ENCODE peak calls at places on chromosomes 6 and 20, in five cellular contexts. One of them, this sample, is unnamed.
A peak's percentile ranks its signal among the peaks of the same experiment; 100 is the strongest.

GRCh38 chr6:149209879-149210278 is 107.6 kb upstream of the TAB2 start:
- DNase-seq in left ventricle myocardium inferior: no peak
- DNase-seq in cardiac muscle cell: no peak
- DNase-seq in body of pancreas: no peak
- DNase-seq in tibial artery: no peak
- DNase-seq in this sample: no peak

GRCh38 chr20:57514273-57514751 is 10.6 kb downstream of the CTCFL start:
- DNase-seq in left ventricle myocardium inferior: peak; percentile 45
- DNase-seq in body of pancreas: peak; percentile 69
- DNase-seq in tibial artery: peak; percentile 81
- DNase-seq in cardiac muscle cell: peak; percentile 85
- DNase-seq in this sample: peak; percentile 31

GRCh38 chr6:119676230-119676629 is 326.7 kb upstream of the MAN1A1 start:
- DNase-seq in cardiac muscle cell: no peak
- DNase-seq in left ventricle myocardium inferior: no peak
- DNase-seq in tibial artery: no peak
- DNase-seq in body of pancreas: no peak
- DNase-seq in this sample: no peak

GRCh38 chr6:160041608-160042007 is 72.7 kb downstream of the IGF2R start:
- DNase-seq in body of pancreas: peak; percentile 60
- DNase-seq in cardiac muscle cell: no peak
- DNase-seq in left ventricle myocardium inferior: peak; percentile 53
- DNase-seq in tibial artery: no peak
- DNase-seq in this sample: peak; percentile 63

GRCh38 chr6:133923938-133924593 is 29.0 kb upstream of the TBPL1 start:
- DNase-seq in left ventricle myocardium inferior: peak; percentile 25
- DNase-seq in cardiac muscle cell: peak; percentile 77
- DNase-seq in tibial artery: peak; percentile 77
- DNase-seq in body of pancreas: peak; percentile 76
- DNase-seq in this sample: no peak

GRCh38 chr6:548091-548490 is 108.8 kb downstream of the HUS1B start:
- DNase-seq in tibial artery: no peak
- DNase-seq in body of pancreas: no peak
- DNase-seq in cardiac muscle cell: no peak
- DNase-seq in left ventricle myocardium inferior: no peak
- DNase-seq in this sample: no peak

GRCh38 chr6:10431423-10432164 is 16.7 kb upstream of the TFAP2A start:
- DNase-seq in cardiac muscle cell: no peak
- DNase-seq in left ventricle myocardium inferior: no peak
- DNase-seq in tibial artery: no peak
- DNase-seq in body of pancreas: no peak
- DNase-seq in this sample: no peak

GRCh38 chr6:137415127-137415833 is 78.9 kb downstream of the OLIG3 start:
- DNase-seq in cardiac muscle cell: peak; percentile 66
- DNase-seq in body of pancreas: peak; percentile 59
- DNase-seq in left ventricle myocardium inferior: peak; percentile 26
- DNase-seq in tibial artery: peak; percentile 45
- DNase-seq in this sample: peak; percentile 57

GRCh38 chr6:137920331-137920730 is 53.3 kb downstream of the TNFAIP3 start:
- DNase-seq in cardiac muscle cell: no peak
- DNase-seq in body of pancreas: no peak
- DNase-seq in tibial artery: no peak
- DNase-seq in left ventricle myocardium inferior: no peak
- DNase-seq in this sample: no peak

GRCh38 chr6:167892835-167893234 is 66.1 kb downstream of the AFDN start:
- DNase-seq in left ventricle myocardium inferior: no peak
- DNase-seq in cardiac muscle cell: no peak
- DNase-seq in tibial artery: no peak
- DNase-seq in body of pancreas: no peak
- DNase-seq in this sample: no peak

GRCh38 chr6:33420493-33421343 is 853 bp downstream of the SYNGAP1 start:
- DNase-seq in body of pancreas: no peak
- DNase-seq in cardiac muscle cell: no peak
- DNase-seq in tibial artery: no peak
- DNase-seq in left ventricle myocardium inferior: no peak
- DNase-seq in this sample: no peak

GRCh38 chr20:60934724-60935123 is 317.3 kb upstream of the CDH4 start:
- DNase-seq in body of pancreas: no peak
- DNase-seq in tibial artery: no peak
- DNase-seq in cardiac muscle cell: no peak
- DNase-seq in left ventricle myocardium inferior: no peak
- DNase-seq in this sample: no peak

GRCh38 chr6:155194399-155194798 is 69.4 kb upstream of the CLDN20 start:
- DNase-seq in cardiac muscle cell: no peak
- DNase-seq in left ventricle myocardium inferior: no peak
- DNase-seq in tibial artery: no peak
- DNase-seq in body of pancreas: no peak
- DNase-seq in this sample: no peak

GRCh38 chr6:68680244-68680643 is 45.2 kb downstream of the ADGRB3 start:
- DNase-seq in body of pancreas: no peak
- DNase-seq in left ventricle myocardium inferior: no peak
- DNase-seq in tibial artery: no peak
- DNase-seq in cardiac muscle cell: peak; percentile 69
- DNase-seq in this sample: no peak

GRCh38 chr6:48135352-48136084 is 24.5 kb upstream of the PTCHD4 start:
- DNase-seq in tibial artery: no peak
- DNase-seq in cardiac muscle cell: no peak
- DNase-seq in left ventricle myocardium inferior: no peak
- DNase-seq in body of pancreas: no peak
- DNase-seq in this sample: no peak

GRCh38 chr6:26104457-26105108 is 17.4 kb downstream of the HFE start:
- DNase-seq in cardiac muscle cell: no peak
- DNase-seq in left ventricle myocardium inferior: no peak
- DNase-seq in body of pancreas: no peak
- DNase-seq in tibial artery: no peak
- DNase-seq in this sample: no peak

GRCh38 chr6:37741757-37742400 is 44.2 kb upstream of the MDGA1 start:
- DNase-seq in body of pancreas: peak; percentile 52
- DNase-seq in tibial artery: no peak
- DNase-seq in left ventricle myocardium inferior: peak; percentile 19
- DNase-seq in cardiac muscle cell: peak; percentile 61
- DNase-seq in this sample: peak; percentile 12

GRCh38 chr6:144405173-144405572 is 120.0 kb downstream of the UTRN start:
- DNase-seq in left ventricle myocardium inferior: no peak
- DNase-seq in tibial artery: no peak
- DNase-seq in body of pancreas: no peak
- DNase-seq in cardiac muscle cell: peak; percentile 1
- DNase-seq in this sample: no peak
- H3K27ac ChIP-seq in left ventricle myocardium inferior: peak overlapping the region; percentile 40
- H3K27ac ChIP-seq in tibial artery: no peak overlapping the region
- H3K27ac ChIP-seq in body of pancreas: no peak overlapping the region
- H3K27ac ChIP-seq in cardiac muscle cell: no peak overlapping the region
- H3K27ac ChIP-seq in this sample: no peak overlapping the region

GRCh38 chr6:78916411-78916810 is 49.1 kb downstream of the IRAK1BP1 start:
- DNase-seq in body of pancreas: no peak
- DNase-seq in tibial artery: no peak
- DNase-seq in left ventricle myocardium inferior: no peak
- DNase-seq in cardiac muscle cell: no peak
- DNase-seq in this sample: no peak

GRCh38 chr6:78909391-78909790 is 42.0 kb downstream of the IRAK1BP1 start:
- DNase-seq in cardiac muscle cell: no peak
- DNase-seq in body of pancreas: no peak
- DNase-seq in tibial artery: no peak
- DNase-seq in left ventricle myocardium inferior: no peak
- DNase-seq in this sample: no peak

GRCh38 chr6:78910611-78911134 is 43.3 kb downstream of the IRAK1BP1 start:
- DNase-seq in cardiac muscle cell: peak; percentile 18
- DNase-seq in left ventricle myocardium inferior: peak; percentile 28
- DNase-seq in body of pancreas: no peak
- DNase-seq in tibial artery: peak; percentile 21
- DNase-seq in this sample: peak; percentile 7

GRCh38 chr6:78908621-78909020 is 41.3 kb downstream of the IRAK1BP1 start:
- DNase-seq in cardiac muscle cell: no peak
- DNase-seq in body of pancreas: no peak
- DNase-seq in left ventricle myocardium inferior: no peak
- DNase-seq in tibial artery: no peak
- DNase-seq in this sample: no peak

DNA sequence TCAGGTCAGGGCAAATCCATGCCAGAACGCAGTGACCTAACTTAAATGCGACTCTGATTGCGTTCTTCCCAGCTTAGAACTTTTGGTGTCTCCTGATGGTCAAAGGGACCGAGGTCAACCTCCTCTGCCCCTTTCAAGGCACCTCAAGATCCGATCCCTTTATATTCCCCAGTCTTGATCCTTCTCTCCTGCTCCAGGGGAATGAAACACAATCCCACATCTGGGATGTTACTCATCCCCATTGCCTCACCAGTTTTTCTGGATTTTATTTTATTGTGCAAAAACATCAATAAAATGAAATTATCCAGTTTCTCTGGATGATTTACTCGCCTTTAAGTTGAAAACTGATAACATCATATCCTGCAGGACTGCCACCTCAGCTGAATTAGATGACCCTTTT is 43.9 kb downstream of the IRAK1BP1 start:
- DNase-seq in body of pancreas: no peak
- DNase-seq in left ventricle myocardium inferior: no peak
- DNase-seq in cardiac muscle cell: no peak
- DNase-seq in tibial artery: no peak
- DNase-seq in this sample: no peak
- H3K27ac ChIP-seq in body of pancreas: no peak overlapping the region
- H3K27ac ChIP-seq in left ventricle myocardium inferior: no peak overlapping the region
- H3K27ac ChIP-seq in cardiac muscle cell: no peak overlapping the region
- H3K27ac ChIP-seq in tibial artery: no peak overlapping the region
- H3K27ac ChIP-seq in this sample: no peak overlapping the region

DNA sequence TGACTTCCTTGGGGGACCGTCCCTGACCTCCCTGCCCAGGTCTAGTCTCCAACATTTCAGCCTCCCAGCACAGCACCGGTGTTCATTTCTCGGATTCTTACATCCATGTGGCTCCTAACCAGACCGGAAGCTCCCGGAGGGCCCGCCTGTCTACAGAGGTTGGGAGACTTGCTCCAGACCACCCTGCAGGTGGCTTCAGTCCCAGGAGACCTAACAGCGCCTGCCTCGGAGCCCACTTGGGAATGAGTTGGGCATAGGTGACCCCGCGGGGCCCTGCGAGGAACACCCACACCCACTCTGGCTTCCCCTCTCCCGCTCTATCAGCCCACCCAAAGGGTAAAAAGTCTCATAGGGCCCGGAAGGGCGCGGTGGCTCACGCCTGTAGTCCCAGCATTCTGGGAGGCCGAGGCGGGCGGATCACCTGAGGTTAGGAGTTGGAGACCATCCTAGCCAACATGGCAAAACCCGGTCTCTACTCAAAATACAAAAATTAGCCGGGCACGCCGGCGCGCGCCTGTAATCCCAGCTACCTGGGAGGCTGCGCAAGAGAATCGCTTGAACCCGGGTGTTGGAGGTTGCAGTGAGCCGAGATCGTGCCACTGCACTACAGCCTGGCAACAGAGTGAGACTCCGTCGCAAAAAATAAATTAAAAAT is 5.4 kb downstream of the DPPA5 start:
- DNase-seq in tibial artery: no peak
- DNase-seq in left ventricle myocardium inferior: no peak
- DNase-seq in body of pancreas: no peak
- DNase-seq in cardiac muscle cell: no peak
- DNase-seq in this sample: no peak
- H3K27ac ChIP-seq in tibial artery: no peak overlapping the region
- H3K27ac ChIP-seq in left ventricle myocardium inferior: no peak overlapping the region
- H3K27ac ChIP-seq in body of pancreas: no peak overlapping the region
- H3K27ac ChIP-seq in cardiac muscle cell: no peak overlapping the region
- H3K27ac ChIP-seq in this sample: no peak overlapping the region

DNA sequence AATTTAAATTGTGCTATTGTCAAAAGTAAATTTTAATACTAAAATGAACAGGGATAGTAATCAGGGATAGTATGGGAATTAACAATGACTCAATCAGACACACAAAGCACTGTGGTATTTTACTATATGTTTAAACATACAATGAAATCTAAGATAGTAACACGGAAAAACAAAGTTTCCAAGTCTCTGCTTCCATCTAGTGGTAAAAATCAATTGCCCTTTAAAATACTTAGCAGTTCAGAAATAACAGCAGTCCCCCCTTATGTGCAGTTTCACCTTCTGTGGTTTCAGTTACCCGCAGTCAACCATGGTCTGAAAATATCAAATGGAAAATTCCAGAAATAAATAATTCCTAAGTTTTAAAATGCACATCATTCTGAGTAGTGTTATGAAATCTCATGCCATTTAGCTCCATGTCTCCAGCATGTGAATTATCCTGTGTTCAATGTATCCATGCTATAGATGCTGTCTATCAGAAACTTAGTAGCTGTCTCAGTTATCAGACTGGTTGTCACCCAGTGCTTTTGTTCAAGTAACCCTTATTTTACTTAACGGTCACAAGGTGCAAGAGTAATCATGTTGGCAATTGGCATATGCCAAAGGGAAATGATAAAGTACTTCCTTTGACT is 58.5 kb downstream of the AHI1 start:
- DNase-seq in tibial artery: no peak
- DNase-seq in cardiac muscle cell: peak; percentile 27
- DNase-seq in body of pancreas: no peak
- DNase-seq in left ventricle myocardium inferior: no peak
- DNase-seq in this sample: no peak
- H3K27ac ChIP-seq in tibial artery: no peak overlapping the region
- H3K27ac ChIP-seq in cardiac muscle cell: no peak overlapping the region
- H3K27ac ChIP-seq in body of pancreas: no peak overlapping the region
- H3K27ac ChIP-seq in left ventricle myocardium inferior: no peak overlapping the region
- H3K27ac ChIP-seq in this sample: no peak overlapping the region

GRCh38 chr6:7164536-7165001 is 56.8 kb downstream of the RREB1 start:
- DNase-seq in left ventricle myocardium inferior: no peak
- DNase-seq in body of pancreas: no peak
- DNase-seq in tibial artery: no peak
- DNase-seq in cardiac muscle cell: no peak
- DNase-seq in this sample: no peak
- H3K27ac ChIP-seq in left ventricle myocardium inferior: peak overlapping the region; percentile 58
- H3K27ac ChIP-seq in body of pancreas: peak overlapping the region; percentile 48
- H3K27ac ChIP-seq in tibial artery: no peak overlapping the region
- H3K27ac ChIP-seq in cardiac muscle cell: peak overlapping the region; percentile 80
- H3K27ac ChIP-seq in this sample: peak overlapping the region; percentile 1

GRCh38 chr6:158225767-158226166 is 57.6 kb downstream of the GTF2H5 start:
- DNase-seq in tibial artery: no peak
- DNase-seq in cardiac muscle cell: no peak
- DNase-seq in body of pancreas: no peak
- DNase-seq in left ventricle myocardium inferior: no peak
- DNase-seq in this sample: no peak
- H3K27ac ChIP-seq in tibial artery: no peak overlapping the region
- H3K27ac ChIP-seq in cardiac muscle cell: no peak overlapping the region
- H3K27ac ChIP-seq in body of pancreas: no peak overlapping the region
- H3K27ac ChIP-seq in left ventricle myocardium inferior: no peak overlapping the region
- H3K27ac ChIP-seq in this sample: no peak overlapping the region

DNA sequence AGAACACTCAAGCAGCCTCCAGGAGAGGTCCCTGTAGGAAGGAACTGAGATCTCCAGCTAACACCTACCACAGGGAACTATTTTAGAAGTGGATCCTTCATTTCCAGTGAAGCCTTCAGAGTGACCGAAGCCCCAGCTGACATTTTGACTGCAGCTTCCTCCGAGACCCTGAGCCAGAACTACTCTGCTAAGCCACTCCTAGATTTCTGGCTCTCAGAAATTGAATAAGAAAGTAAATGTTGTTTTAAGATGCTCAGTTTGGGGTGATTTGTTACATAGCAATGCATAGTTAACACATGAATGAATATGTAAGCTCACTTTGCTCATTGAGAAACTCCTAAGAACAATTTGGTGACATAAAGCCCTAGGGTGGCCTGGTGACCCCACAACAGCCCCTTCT is 5.5 kb downstream of the TULP1 start:
- DNase-seq in cardiac muscle cell: no peak
- DNase-seq in body of pancreas: no peak
- DNase-seq in left ventricle myocardium inferior: no peak
- DNase-seq in tibial artery: no peak
- DNase-seq in this sample: no peak
- H3K27ac ChIP-seq in cardiac muscle cell: no peak overlapping the region
- H3K27ac ChIP-seq in body of pancreas: no peak overlapping the region
- H3K27ac ChIP-seq in left ventricle myocardium inferior: no peak overlapping the region
- H3K27ac ChIP-seq in tibial artery: no peak overlapping the region
- H3K27ac ChIP-seq in this sample: no peak overlapping the region